ENCODE peak calls at places on chromosome 1, in seven cellular contexts. E is HCT116, C is AG04450, D is astrocyte, K is heart right ventricle, T is upper lobe of right lung, M is psoas muscle. U is an unnamed sample.
A peak's percentile ranks its signal among the peaks of the same experiment; 100 is the strongest.

GRCh38 chr1:173175514-173176146 is 31.5 kb downstream of the TNFSF4 start:
- DNase-seq in E (no peak), T (no peak), C (no peak), K (no peak), D (peak; percentile 39), M (no peak), U (peak; percentile 38)

GRCh38 chr1:198072177-198072576 is 84.6 kb upstream of the NEK7 start:
- DNase-seq in K (no peak), D (no peak), T (no peak), C (no peak), M (no peak), E (no peak), U (peak; percentile 11)

GRCh38 chr1:6800728-6801127 is 15.5 kb downstream of the CAMTA1 start:
- DNase-seq in M (no peak), D (peak; percentile 46), E (no peak), C (peak; percentile 38), T (no peak), K (no peak), U (peak; percentile 38)

GRCh38 chr1:84387480-84388163 is 10.7 kb upstream of the DNASE2B start:
- DNase-seq in D (no peak), C (no peak), T (no peak), E (no peak), K (no peak), M (no peak), U (no peak)

GRCh38 chr1:210681158-210681557 is 352.5 kb downstream of the HHAT start:
- DNase-seq in M (no peak), T (no peak), K (no peak), C (no peak), D (no peak), E (no peak), U (no peak)

GRCh38 chr1:223394706-223395105 is 1.5 kb downstream of the CCDC185 start:
- DNase-seq in M (no peak), D (no peak), C (no peak), T (no peak), K (no peak), E (no peak), U (no peak)

GRCh38 chr1:236685917-236686814 is at the start of gene ACTN2:
- DNase-seq in E (no peak), M (peak; percentile 71), C (no peak), T (peak; percentile 77), K (peak; percentile 77), D (no peak), U (no peak)

GRCh38 chr1:29697391-29697780 is 461.1 kb downstream of the PTPRU start:
- DNase-seq in M (no peak), T (peak; percentile 41), C (no peak), K (no peak), E (no peak), D (no peak), U (no peak)

GRCh38 chr1:24267003-24267402 is 52.2 kb upstream of the GRHL3 start:
- DNase-seq in K (no peak), M (no peak), E (no peak), D (no peak), T (no peak), C (no peak), U (no peak)

GRCh38 chr1:228742535-228742934 is 7.3 kb downstream of the RHOU start:
- DNase-seq in D (no peak), T (no peak), E (no peak), M (no peak), K (no peak), C (no peak), U (no peak)

GRCh38 chr1:204286841-204287387 is 72.8 kb downstream of the PLEKHA6 start:
- DNase-seq in E (no peak), M (no peak), C (no peak), T (peak; percentile 75), K (no peak), D (no peak), U (no peak)
- H3K27me3 ChIP-seq in E (no peaks in the 10 kb centered on the region), M (peaks cover 49% of the 10 kb centered on the region), C (peaks cover 3% of the 10 kb centered on the region), T (no peaks in the 10 kb centered on the region), K (no peaks in the 10 kb centered on the region), D (peaks cover 36% of the 10 kb centered on the region), U (peaks cover 8% of the 10 kb centered on the region)

GRCh38 chr1:17920881-17921635 is 165.9 kb downstream of the ACTL8 start:
- DNase-seq in M (no peak), C (no peak), K (no peak), T (no peak), E (no peak), D (no peak), U (no peak)

GRCh38 chr1:17916702-17917101 is 161.6 kb downstream of the ACTL8 start:
- DNase-seq in D (no peak), C (no peak), T (no peak), M (no peak), K (no peak), E (no peak), U (no peak)

GRCh38 chr1:17922833-17923232 is 167.7 kb downstream of the ACTL8 start:
- DNase-seq in D (no peak), K (no peak), T (no peak), E (peak; percentile 24), M (peak; percentile 19), C (no peak), U (no peak)

GRCh38 chr1:17923684-17924083 is 168.6 kb downstream of the ACTL8 start:
- DNase-seq in T (no peak), M (no peak), E (no peak), K (no peak), D (no peak), C (no peak), U (no peak)

GRCh38 chr1:17919525-17920439 is 164.6 kb downstream of the ACTL8 start:
- DNase-seq in C (peak; percentile 18), K (no peak), T (no peak), M (no peak), D (peak; percentile 29), E (peak; percentile 19), U (peak; percentile 8)
- TF ChIP-seq CTCF in C (peak; percentile 3), K (peak; percentile 18), T (peak; percentile 17), M (no peak), D (no peak), E (peak; percentile 61), U (no peak)

GRCh38 chr1:47710075-47711071 is 272.5 kb downstream of the FOXD2 start:
- DNase-seq in E (peak; percentile 28), T (peak; percentile 88), D (no peak), M (peak; percentile 80), K (peak; percentile 83), C (no peak), U (no peak)

GRCh38 chr1:47709302-47710074 is 271.6 kb downstream of the FOXD2 start:
- DNase-seq in K (peak; percentile 28), E (no peak), D (no peak), T (no peak), C (no peak), M (no peak), U (no peak)

GRCh38 chr1:47708658-47709301 is 270.9 kb downstream of the FOXD2 start:
- DNase-seq in M (no peak), C (no peak), K (no peak), E (no peak), D (no peak), T (no peak), U (no peak)

GRCh38 chr1:47705517-47706130 is 267.8 kb downstream of the FOXD2 start:
- DNase-seq in C (no peak), E (no peak), M (no peak), K (no peak), D (no peak), T (no peak), U (no peak)

GRCh38 chr1:47707887-47708535 is 270.2 kb downstream of the FOXD2 start:
- DNase-seq in E (no peak), C (no peak), M (no peak), K (no peak), D (no peak), T (no peak), U (no peak)
- H3K27me3 ChIP-seq in E (peaks cover 7% of the 10 kb centered on the region), C (peaks cover 67% of the 10 kb centered on the region), M (peaks cover 76% of the 10 kb centered on the region), K (peaks cover 92% of the 10 kb centered on the region), D (peaks cover 67% of the 10 kb centered on the region), T (peaks cover 61% of the 10 kb centered on the region), U (peaks cover 27% of the 10 kb centered on the region)

GRCh38 chr1:93877529-93877928 is 1.5 kb downstream of the DNTTIP2 start:
- DNase-seq in T (no peak), D (no peak), K (no peak), C (no peak), M (no peak), E (no peak), U (no peak)
- TF ChIP-seq CTCF in T (no peak), D (no peak), K (no peak), C (no peak), M (no peak), E (no peak), U (no peak)